ENCODE peak calls at places on chromosomes 16 and 17, in eight cellular contexts. One of them, this sample, is unnamed.

GRCh38 chr16:85979605-85980004 is 80.6 kb downstream of the IRF8 start:
- DNase-seq in memory B cell: no peak
- DNase-seq in small intestine: peak
- DNase-seq in bronchial epithelial cell: no peak
- DNase-seq in activated T-helper 1 cell treated with Interleukin-2 at 50 U/mL for 16 hours: no peak
- DNase-seq in NCI-H1105: no peak
- DNase-seq in effector memory CD8-positive, alpha-beta T cell: no peak
- DNase-seq in stimulated activated CD4-positive, alpha-beta T cell treated with anti-CD3 and anti-CD28 coated beads, Interleukin-12 subunit alpha, Interleukin-12 subunit beta, amount 100 ng/mL, for 48 hours: no peak
- DNase-seq in this sample: no peak

GRCh38 chr16:21211486-21211885 is at the start of gene ZP2:
- DNase-seq in stimulated activated CD4-positive, alpha-beta T cell treated with anti-CD3 and anti-CD28 coated beads, Interleukin-12 subunit alpha, Interleukin-12 subunit beta, amount 100 ng/mL, for 48 hours: no peak
- DNase-seq in effector memory CD8-positive, alpha-beta T cell: no peak
- DNase-seq in NCI-H1105: no peak
- DNase-seq in activated T-helper 1 cell treated with Interleukin-2 at 50 U/mL for 16 hours: no peak
- DNase-seq in small intestine: no peak
- DNase-seq in memory B cell: no peak
- DNase-seq in bronchial epithelial cell: no peak
- DNase-seq in this sample: no peak

GRCh38 chr17:28328325-28328724 is 6.9 kb downstream of the IFT20 start:
- DNase-seq in bronchial epithelial cell: no peak
- DNase-seq in activated T-helper 1 cell treated with Interleukin-2 at 50 U/mL for 16 hours: no peak
- DNase-seq in small intestine: no peak
- DNase-seq in memory B cell: no peak
- DNase-seq in NCI-H1105: no peak
- DNase-seq in stimulated activated CD4-positive, alpha-beta T cell treated with anti-CD3 and anti-CD28 coated beads, Interleukin-12 subunit alpha, Interleukin-12 subunit beta, amount 100 ng/mL, for 48 hours: no peak
- DNase-seq in effector memory CD8-positive, alpha-beta T cell: no peak
- DNase-seq in this sample: no peak

GRCh38 chr16:51474414-51475091 is 323.5 kb upstream of the SALL1 start:
- DNase-seq in bronchial epithelial cell: no peak
- DNase-seq in activated T-helper 1 cell treated with Interleukin-2 at 50 U/mL for 16 hours: no peak
- DNase-seq in NCI-H1105: no peak
- DNase-seq in stimulated activated CD4-positive, alpha-beta T cell treated with anti-CD3 and anti-CD28 coated beads, Interleukin-12 subunit alpha, Interleukin-12 subunit beta, amount 100 ng/mL, for 48 hours: no peak
- DNase-seq in small intestine: no peak
- DNase-seq in memory B cell: no peak
- DNase-seq in effector memory CD8-positive, alpha-beta T cell: no peak
- DNase-seq in this sample: no peak

GRCh38 chr17:47066095-47066494 is 87.0 kb upstream of the RPRML start:
- DNase-seq in small intestine: no peak
- DNase-seq in activated T-helper 1 cell treated with Interleukin-2 at 50 U/mL for 16 hours: no peak
- DNase-seq in memory B cell: no peak
- DNase-seq in bronchial epithelial cell: no peak
- DNase-seq in NCI-H1105: no peak
- DNase-seq in effector memory CD8-positive, alpha-beta T cell: no peak
- DNase-seq in stimulated activated CD4-positive, alpha-beta T cell treated with anti-CD3 and anti-CD28 coated beads, Interleukin-12 subunit alpha, Interleukin-12 subunit beta, amount 100 ng/mL, for 48 hours: no peak
- DNase-seq in this sample: no peak

GRCh38 chr17:31494259-31495048 is 103.0 kb downstream of the RAB11FIP4 start:
- DNase-seq in small intestine: peak
- DNase-seq in effector memory CD8-positive, alpha-beta T cell: peak
- DNase-seq in activated T-helper 1 cell treated with Interleukin-2 at 50 U/mL for 16 hours: peak
- DNase-seq in stimulated activated CD4-positive, alpha-beta T cell treated with anti-CD3 and anti-CD28 coated beads, Interleukin-12 subunit alpha, Interleukin-12 subunit beta, amount 100 ng/mL, for 48 hours: peak
- DNase-seq in bronchial epithelial cell: peak
- DNase-seq in NCI-H1105: no peak
- DNase-seq in memory B cell: peak
- DNase-seq in this sample: no peak

GRCh38 chr16:4593069-4593468 is 21.6 kb downstream of the UBALD1 start:
- DNase-seq in effector memory CD8-positive, alpha-beta T cell: no peak
- DNase-seq in bronchial epithelial cell: no peak
- DNase-seq in stimulated activated CD4-positive, alpha-beta T cell treated with anti-CD3 and anti-CD28 coated beads, Interleukin-12 subunit alpha, Interleukin-12 subunit beta, amount 100 ng/mL, for 48 hours: no peak
- DNase-seq in activated T-helper 1 cell treated with Interleukin-2 at 50 U/mL for 16 hours: no peak
- DNase-seq in NCI-H1105: no peak
- DNase-seq in small intestine: no peak
- DNase-seq in memory B cell: no peak
- DNase-seq in this sample: no peak

GRCh38 chr16:91484-91883 is 13.5 kb downstream of the MPG start:
- DNase-seq in memory B cell: no peak
- DNase-seq in effector memory CD8-positive, alpha-beta T cell: no peak
- DNase-seq in activated T-helper 1 cell treated with Interleukin-2 at 50 U/mL for 16 hours: no peak
- DNase-seq in bronchial epithelial cell: no peak
- DNase-seq in small intestine: no peak
- DNase-seq in stimulated activated CD4-positive, alpha-beta T cell treated with anti-CD3 and anti-CD28 coated beads, Interleukin-12 subunit alpha, Interleukin-12 subunit beta, amount 100 ng/mL, for 48 hours: no peak
- DNase-seq in NCI-H1105: peak
- DNase-seq in this sample: no peak

GRCh38 chr17:1762906-1763829 is 1.3 kb downstream of the SERPINF1 start:
- DNase-seq in memory B cell: no peak
- DNase-seq in activated T-helper 1 cell treated with Interleukin-2 at 50 U/mL for 16 hours: no peak
- DNase-seq in effector memory CD8-positive, alpha-beta T cell: no peak
- DNase-seq in NCI-H1105: no peak
- DNase-seq in stimulated activated CD4-positive, alpha-beta T cell treated with anti-CD3 and anti-CD28 coated beads, Interleukin-12 subunit alpha, Interleukin-12 subunit beta, amount 100 ng/mL, for 48 hours: no peak
- DNase-seq in bronchial epithelial cell: no peak
- DNase-seq in small intestine: peak
- DNase-seq in this sample: no peak

GRCh38 chr17:66707051-66707450 is 127.9 kb upstream of the CACNG5 start:
- DNase-seq in stimulated activated CD4-positive, alpha-beta T cell treated with anti-CD3 and anti-CD28 coated beads, Interleukin-12 subunit alpha, Interleukin-12 subunit beta, amount 100 ng/mL, for 48 hours: no peak
- DNase-seq in small intestine: no peak
- DNase-seq in bronchial epithelial cell: peak
- DNase-seq in effector memory CD8-positive, alpha-beta T cell: no peak
- DNase-seq in NCI-H1105: no peak
- DNase-seq in memory B cell: no peak
- DNase-seq in activated T-helper 1 cell treated with Interleukin-2 at 50 U/mL for 16 hours: no peak
- DNase-seq in this sample: no peak

GRCh38 chr17:57750109-57750845 is 5.2 kb upstream of the CCDC182 start:
- DNase-seq in effector memory CD8-positive, alpha-beta T cell: no peak
- DNase-seq in bronchial epithelial cell: no peak
- DNase-seq in NCI-H1105: no peak
- DNase-seq in small intestine: no peak
- DNase-seq in memory B cell: no peak
- DNase-seq in activated T-helper 1 cell treated with Interleukin-2 at 50 U/mL for 16 hours: no peak
- DNase-seq in stimulated activated CD4-positive, alpha-beta T cell treated with anti-CD3 and anti-CD28 coated beads, Interleukin-12 subunit alpha, Interleukin-12 subunit beta, amount 100 ng/mL, for 48 hours: no peak
- DNase-seq in this sample: no peak

GRCh38 chr17:29592850-29593545 is at the start of gene ANKRD13B:
- DNase-seq in stimulated activated CD4-positive, alpha-beta T cell treated with anti-CD3 and anti-CD28 coated beads, Interleukin-12 subunit alpha, Interleukin-12 subunit beta, amount 100 ng/mL, for 48 hours: no peak
- DNase-seq in NCI-H1105: peak
- DNase-seq in bronchial epithelial cell: no peak
- DNase-seq in activated T-helper 1 cell treated with Interleukin-2 at 50 U/mL for 16 hours: peak
- DNase-seq in memory B cell: no peak
- DNase-seq in effector memory CD8-positive, alpha-beta T cell: no peak
- DNase-seq in small intestine: no peak
- DNase-seq in this sample: no peak

GRCh38 chr16:29729116-29729521 is 16.7 kb downstream of the C16orf54 start:
- DNase-seq in stimulated activated CD4-positive, alpha-beta T cell treated with anti-CD3 and anti-CD28 coated beads, Interleukin-12 subunit alpha, Interleukin-12 subunit beta, amount 100 ng/mL, for 48 hours: no peak
- DNase-seq in NCI-H1105: no peak
- DNase-seq in memory B cell: no peak
- DNase-seq in small intestine: peak
- DNase-seq in activated T-helper 1 cell treated with Interleukin-2 at 50 U/mL for 16 hours: no peak
- DNase-seq in effector memory CD8-positive, alpha-beta T cell: no peak
- DNase-seq in bronchial epithelial cell: peak
- DNase-seq in this sample: no peak

GRCh38 chr17:18141210-18141803 is 32.8 kb downstream of the MYO15A start:
- DNase-seq in stimulated activated CD4-positive, alpha-beta T cell treated with anti-CD3 and anti-CD28 coated beads, Interleukin-12 subunit alpha, Interleukin-12 subunit beta, amount 100 ng/mL, for 48 hours: peak
- DNase-seq in NCI-H1105: peak
- DNase-seq in effector memory CD8-positive, alpha-beta T cell: peak
- DNase-seq in memory B cell: peak
- DNase-seq in activated T-helper 1 cell treated with Interleukin-2 at 50 U/mL for 16 hours: no peak
- DNase-seq in bronchial epithelial cell: peak
- DNase-seq in small intestine: peak
- DNase-seq in this sample: no peak

GRCh38 chr16:79128706-79129105 is 471.8 kb downstream of the MAF start:
- DNase-seq in activated T-helper 1 cell treated with Interleukin-2 at 50 U/mL for 16 hours: no peak
- DNase-seq in effector memory CD8-positive, alpha-beta T cell: no peak
- DNase-seq in bronchial epithelial cell: no peak
- DNase-seq in small intestine: no peak
- DNase-seq in stimulated activated CD4-positive, alpha-beta T cell treated with anti-CD3 and anti-CD28 coated beads, Interleukin-12 subunit alpha, Interleukin-12 subunit beta, amount 100 ng/mL, for 48 hours: no peak
- DNase-seq in memory B cell: no peak
- DNase-seq in NCI-H1105: no peak
- DNase-seq in this sample: no peak

GRCh38 chr16:2090819-2091721 is 43.3 kb downstream of the TSC2 start:
- DNase-seq in activated T-helper 1 cell treated with Interleukin-2 at 50 U/mL for 16 hours: no peak
- DNase-seq in bronchial epithelial cell: peak
- DNase-seq in small intestine: peak
- DNase-seq in NCI-H1105: no peak
- DNase-seq in memory B cell: peak
- DNase-seq in stimulated activated CD4-positive, alpha-beta T cell treated with anti-CD3 and anti-CD28 coated beads, Interleukin-12 subunit alpha, Interleukin-12 subunit beta, amount 100 ng/mL, for 48 hours: peak
- DNase-seq in effector memory CD8-positive, alpha-beta T cell: peak
- DNase-seq in this sample: peak

GRCh38 chr17:43015579-43015978 is 6.6 kb downstream of the VAT1 start:
- DNase-seq in bronchial epithelial cell: no peak
- DNase-seq in activated T-helper 1 cell treated with Interleukin-2 at 50 U/mL for 16 hours: no peak
- DNase-seq in small intestine: no peak
- DNase-seq in NCI-H1105: no peak
- DNase-seq in stimulated activated CD4-positive, alpha-beta T cell treated with anti-CD3 and anti-CD28 coated beads, Interleukin-12 subunit alpha, Interleukin-12 subunit beta, amount 100 ng/mL, for 48 hours: no peak
- DNase-seq in memory B cell: no peak
- DNase-seq in effector memory CD8-positive, alpha-beta T cell: no peak
- DNase-seq in this sample: no peak

GRCh38 chr16:22235839-22236745 is 30.0 kb downstream of the EEF2K start:
- DNase-seq in activated T-helper 1 cell treated with Interleukin-2 at 50 U/mL for 16 hours: no peak
- DNase-seq in effector memory CD8-positive, alpha-beta T cell: no peak
- DNase-seq in NCI-H1105: no peak
- DNase-seq in stimulated activated CD4-positive, alpha-beta T cell treated with anti-CD3 and anti-CD28 coated beads, Interleukin-12 subunit alpha, Interleukin-12 subunit beta, amount 100 ng/mL, for 48 hours: no peak
- DNase-seq in small intestine: peak
- DNase-seq in memory B cell: no peak
- DNase-seq in bronchial epithelial cell: peak
- DNase-seq in this sample: no peak

GRCh38 chr17:74833501-74834361 is 26.0 kb downstream of the GRIN2C start:
- DNase-seq in stimulated activated CD4-positive, alpha-beta T cell treated with anti-CD3 and anti-CD28 coated beads, Interleukin-12 subunit alpha, Interleukin-12 subunit beta, amount 100 ng/mL, for 48 hours: no peak
- DNase-seq in activated T-helper 1 cell treated with Interleukin-2 at 50 U/mL for 16 hours: no peak
- DNase-seq in memory B cell: peak
- DNase-seq in bronchial epithelial cell: peak
- DNase-seq in small intestine: no peak
- DNase-seq in NCI-H1105: no peak
- DNase-seq in effector memory CD8-positive, alpha-beta T cell: no peak
- DNase-seq in this sample: peak

GRCh38 chr16:87086156-87086555 is 231.0 kb downstream of the C16orf95 start:
- DNase-seq in stimulated activated CD4-positive, alpha-beta T cell treated with anti-CD3 and anti-CD28 coated beads, Interleukin-12 subunit alpha, Interleukin-12 subunit beta, amount 100 ng/mL, for 48 hours: no peak
- DNase-seq in bronchial epithelial cell: no peak
- DNase-seq in small intestine: no peak
- DNase-seq in effector memory CD8-positive, alpha-beta T cell: no peak
- DNase-seq in activated T-helper 1 cell treated with Interleukin-2 at 50 U/mL for 16 hours: no peak
- DNase-seq in memory B cell: no peak
- DNase-seq in NCI-H1105: no peak
- DNase-seq in this sample: no peak

GRCh38 chr17:75317671-75318070 is 28.4 kb upstream of the SLC25A19 start:
- DNase-seq in effector memory CD8-positive, alpha-beta T cell: no peak
- DNase-seq in bronchial epithelial cell: no peak
- DNase-seq in NCI-H1105: no peak
- DNase-seq in memory B cell: no peak
- DNase-seq in activated T-helper 1 cell treated with Interleukin-2 at 50 U/mL for 16 hours: no peak
- DNase-seq in stimulated activated CD4-positive, alpha-beta T cell treated with anti-CD3 and anti-CD28 coated beads, Interleukin-12 subunit alpha, Interleukin-12 subunit beta, amount 100 ng/mL, for 48 hours: no peak
- DNase-seq in small intestine: peak
- DNase-seq in this sample: no peak

GRCh38 chr16:75311383-75311938 is 60.0 kb upstream of the BCAR1 start:
- DNase-seq in activated T-helper 1 cell treated with Interleukin-2 at 50 U/mL for 16 hours: no peak
- DNase-seq in bronchial epithelial cell: no peak
- DNase-seq in stimulated activated CD4-positive, alpha-beta T cell treated with anti-CD3 and anti-CD28 coated beads, Interleukin-12 subunit alpha, Interleukin-12 subunit beta, amount 100 ng/mL, for 48 hours: no peak
- DNase-seq in effector memory CD8-positive, alpha-beta T cell: no peak
- DNase-seq in small intestine: no peak
- DNase-seq in NCI-H1105: no peak
- DNase-seq in memory B cell: no peak
- DNase-seq in this sample: no peak

GRCh38 chr17:57360266-57360665 is 103.9 kb downstream of the MSI2 start:
- DNase-seq in bronchial epithelial cell: no peak
- DNase-seq in activated T-helper 1 cell treated with Interleukin-2 at 50 U/mL for 16 hours: no peak
- DNase-seq in NCI-H1105: no peak
- DNase-seq in effector memory CD8-positive, alpha-beta T cell: no peak
- DNase-seq in stimulated activated CD4-positive, alpha-beta T cell treated with anti-CD3 and anti-CD28 coated beads, Interleukin-12 subunit alpha, Interleukin-12 subunit beta, amount 100 ng/mL, for 48 hours: no peak
- DNase-seq in small intestine: no peak
- DNase-seq in memory B cell: no peak
- DNase-seq in this sample: no peak

GRCh38 chr16:69917739-69918138 is 33.4 kb upstream of the CLEC18A start:
- DNase-seq in effector memory CD8-positive, alpha-beta T cell: no peak
- DNase-seq in memory B cell: no peak
- DNase-seq in NCI-H1105: no peak
- DNase-seq in activated T-helper 1 cell treated with Interleukin-2 at 50 U/mL for 16 hours: no peak
- DNase-seq in stimulated activated CD4-positive, alpha-beta T cell treated with anti-CD3 and anti-CD28 coated beads, Interleukin-12 subunit alpha, Interleukin-12 subunit beta, amount 100 ng/mL, for 48 hours: no peak
- DNase-seq in bronchial epithelial cell: peak
- DNase-seq in small intestine: no peak
- DNase-seq in this sample: no peak

GRCh38 chr16:6447046-6447445 is 885.6 kb upstream of the RBFOX1 start:
- DNase-seq in memory B cell: no peak
- DNase-seq in bronchial epithelial cell: no peak
- DNase-seq in stimulated activated CD4-positive, alpha-beta T cell treated with anti-CD3 and anti-CD28 coated beads, Interleukin-12 subunit alpha, Interleukin-12 subunit beta, amount 100 ng/mL, for 48 hours: no peak
- DNase-seq in activated T-helper 1 cell treated with Interleukin-2 at 50 U/mL for 16 hours: no peak
- DNase-seq in effector memory CD8-positive, alpha-beta T cell: no peak
- DNase-seq in small intestine: no peak
- DNase-seq in NCI-H1105: no peak
- DNase-seq in this sample: no peak